ENCODE peak calls at places on chromosomes 16 and 17, in ten cellular contexts. One of them, this sample, is unnamed.

GRCh38 chr16:49482690-49483089 is 109.1 kb downstream of the C16orf78 start:
- DNase-seq in BJ: no peak
- DNase-seq in nephron progenitor cell: no peak
- DNase-seq in fibroblast of villous mesenchyme: no peak
- DNase-seq in SK-N-SH: no peak
- DNase-seq in CD8-positive, alpha-beta T cell: no peak
- DNase-seq in fibroblast of lung: no peak
- DNase-seq in fibroblast of pulmonary artery: no peak
- DNase-seq in prostate gland: no peak
- DNase-seq in HFF-Myc: no peak
- DNase-seq in this sample: no peak

GRCh38 chr17:3828151-3828851 is 17.7 kb downstream of the NCBP3 start:
- DNase-seq in BJ: no peak
- DNase-seq in nephron progenitor cell: no peak
- DNase-seq in fibroblast of villous mesenchyme: peak
- DNase-seq in SK-N-SH: no peak
- DNase-seq in CD8-positive, alpha-beta T cell: no peak
- DNase-seq in fibroblast of lung: peak
- DNase-seq in fibroblast of pulmonary artery: no peak
- DNase-seq in prostate gland: no peak
- DNase-seq in HFF-Myc: no peak
- DNase-seq in this sample: peak

GRCh38 chr16:77431131-77431670 is 3.6 kb downstream of the ADAMTS18 start:
- DNase-seq in BJ: no peak
- DNase-seq in nephron progenitor cell: no peak
- DNase-seq in fibroblast of villous mesenchyme: no peak
- DNase-seq in SK-N-SH: no peak
- DNase-seq in CD8-positive, alpha-beta T cell: no peak
- DNase-seq in fibroblast of lung: no peak
- DNase-seq in fibroblast of pulmonary artery: peak
- DNase-seq in prostate gland: no peak
- DNase-seq in HFF-Myc: no peak
- DNase-seq in this sample: no peak

GRCh38 chr16:15483857-15484256 is 49.5 kb downstream of the BMERB1 start:
- DNase-seq in BJ: no peak
- DNase-seq in nephron progenitor cell: no peak
- DNase-seq in fibroblast of villous mesenchyme: no peak
- DNase-seq in SK-N-SH: no peak
- DNase-seq in CD8-positive, alpha-beta T cell: no peak
- DNase-seq in fibroblast of lung: no peak
- DNase-seq in fibroblast of pulmonary artery: no peak
- DNase-seq in prostate gland: no peak
- DNase-seq in HFF-Myc: no peak
- DNase-seq in this sample: no peak

GRCh38 chr17:77649717-77650211 is 308.7 kb upstream of the TNRC6C start:
- DNase-seq in BJ: no peak
- DNase-seq in nephron progenitor cell: no peak
- DNase-seq in fibroblast of villous mesenchyme: no peak
- DNase-seq in SK-N-SH: no peak
- DNase-seq in CD8-positive, alpha-beta T cell: no peak
- DNase-seq in fibroblast of lung: peak
- DNase-seq in fibroblast of pulmonary artery: no peak
- DNase-seq in prostate gland: no peak
- DNase-seq in HFF-Myc: peak
- DNase-seq in this sample: peak

GRCh38 chr17:56597495-56597990 is 4.0 kb downstream of the NOG start:
- DNase-seq in BJ: no peak
- DNase-seq in nephron progenitor cell: peak
- DNase-seq in fibroblast of villous mesenchyme: no peak
- DNase-seq in SK-N-SH: peak
- DNase-seq in CD8-positive, alpha-beta T cell: no peak
- DNase-seq in fibroblast of lung: no peak
- DNase-seq in fibroblast of pulmonary artery: no peak
- DNase-seq in prostate gland: no peak
- DNase-seq in HFF-Myc: no peak
- DNase-seq in this sample: no peak

GRCh38 chr17:51813166-51813783 is 345.2 kb downstream of the CA10 start:
- DNase-seq in BJ: no peak
- DNase-seq in nephron progenitor cell: no peak
- DNase-seq in fibroblast of villous mesenchyme: no peak
- DNase-seq in SK-N-SH: no peak
- DNase-seq in CD8-positive, alpha-beta T cell: no peak
- DNase-seq in fibroblast of lung: no peak
- DNase-seq in fibroblast of pulmonary artery: no peak
- DNase-seq in prostate gland: no peak
- DNase-seq in HFF-Myc: no peak
- DNase-seq in this sample: no peak

GRCh38 chr17:81250286-81251090 is 11.4 kb downstream of the NDUFAF8 start:
- DNase-seq in BJ: no peak
- DNase-seq in nephron progenitor cell: no peak
- DNase-seq in fibroblast of villous mesenchyme: no peak
- DNase-seq in SK-N-SH: no peak
- DNase-seq in CD8-positive, alpha-beta T cell: no peak
- DNase-seq in fibroblast of lung: no peak
- DNase-seq in fibroblast of pulmonary artery: no peak
- DNase-seq in prostate gland: no peak
- DNase-seq in HFF-Myc: no peak
- DNase-seq in this sample: no peak

GRCh38 chr16:3458852-3459361 is 15.4 kb downstream of the NAA60 start:
- DNase-seq in BJ: no peak
- DNase-seq in nephron progenitor cell: no peak
- DNase-seq in fibroblast of villous mesenchyme: peak
- DNase-seq in SK-N-SH: no peak
- DNase-seq in CD8-positive, alpha-beta T cell: no peak
- DNase-seq in fibroblast of lung: peak
- DNase-seq in fibroblast of pulmonary artery: no peak
- DNase-seq in prostate gland: no peak
- DNase-seq in HFF-Myc: no peak
- DNase-seq in this sample: no peak

GRCh38 chr16:3456374-3456773 is 12.9 kb downstream of the NAA60 start:
- DNase-seq in BJ: no peak
- DNase-seq in nephron progenitor cell: no peak
- DNase-seq in fibroblast of villous mesenchyme: no peak
- DNase-seq in SK-N-SH: no peak
- DNase-seq in CD8-positive, alpha-beta T cell: no peak
- DNase-seq in fibroblast of lung: no peak
- DNase-seq in fibroblast of pulmonary artery: peak
- DNase-seq in prostate gland: no peak
- DNase-seq in HFF-Myc: no peak
- DNase-seq in this sample: no peak

GRCh38 chr16:3459401-3460090 is 16.1 kb downstream of the NAA60 start:
- DNase-seq in BJ: no peak
- DNase-seq in nephron progenitor cell: no peak
- DNase-seq in fibroblast of villous mesenchyme: no peak
- DNase-seq in SK-N-SH: no peak
- DNase-seq in CD8-positive, alpha-beta T cell: no peak
- DNase-seq in fibroblast of lung: no peak
- DNase-seq in fibroblast of pulmonary artery: no peak
- DNase-seq in prostate gland: no peak
- DNase-seq in HFF-Myc: no peak
- DNase-seq in this sample: no peak

GRCh38 chr16:3458278-3458851 is 14.9 kb downstream of the NAA60 start:
- DNase-seq in BJ: no peak
- DNase-seq in nephron progenitor cell: no peak
- DNase-seq in fibroblast of villous mesenchyme: peak
- DNase-seq in SK-N-SH: no peak
- DNase-seq in CD8-positive, alpha-beta T cell: no peak
- DNase-seq in fibroblast of lung: peak
- DNase-seq in fibroblast of pulmonary artery: peak
- DNase-seq in prostate gland: no peak
- DNase-seq in HFF-Myc: no peak
- DNase-seq in this sample: no peak

DNA sequence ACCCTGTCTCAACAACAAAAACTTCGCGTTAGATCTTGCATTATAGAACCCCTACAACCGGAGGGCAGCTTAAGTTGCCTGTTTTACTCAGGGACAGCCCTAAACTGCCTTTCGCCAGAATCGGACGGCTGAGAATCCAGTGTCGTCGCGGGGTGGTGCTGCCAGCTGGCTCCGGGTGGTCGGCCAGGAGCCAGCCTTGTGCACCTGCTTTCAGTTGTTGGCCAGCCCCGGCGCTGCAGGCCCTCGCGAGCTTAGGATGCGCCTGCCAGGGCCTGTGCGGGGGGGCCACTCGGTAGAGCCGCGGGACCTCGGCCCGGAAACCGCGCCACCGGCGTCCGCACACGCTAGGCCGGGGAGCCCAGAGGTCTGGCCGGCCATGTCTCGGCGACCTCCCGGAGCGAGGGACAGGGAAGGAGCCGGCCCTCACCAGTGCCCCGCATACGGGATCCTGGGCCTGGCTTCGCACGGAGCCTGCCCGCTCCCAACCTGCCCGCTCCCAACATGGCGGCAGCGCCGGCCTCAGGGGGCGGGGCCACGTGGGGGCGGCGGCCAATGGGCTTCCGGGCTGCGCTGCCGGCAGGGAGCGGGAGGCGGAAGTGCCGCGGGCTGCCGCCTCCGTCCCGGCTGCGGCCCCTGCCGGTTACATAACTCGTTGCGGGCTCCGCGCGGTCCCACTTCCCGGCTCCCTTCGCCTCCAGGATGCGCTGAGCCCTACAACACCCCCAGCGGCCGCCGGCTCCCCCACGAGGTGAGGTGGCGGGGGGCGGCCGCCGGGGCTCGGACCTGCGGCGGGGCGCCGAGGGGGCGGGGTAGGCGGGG is 14.2 kb downstream of the NAA60 start:
- DNase-seq in BJ: no peak
- DNase-seq in nephron progenitor cell: peak
- DNase-seq in fibroblast of villous mesenchyme: peak
- DNase-seq in SK-N-SH: peak
- DNase-seq in CD8-positive, alpha-beta T cell: peak
- DNase-seq in fibroblast of lung: peak
- DNase-seq in fibroblast of pulmonary artery: peak
- DNase-seq in prostate gland: peak
- DNase-seq in HFF-Myc: no peak
- DNase-seq in this sample: peak
- TF ChIP-seq CTCF in BJ: peak
- TF ChIP-seq CTCF in nephron progenitor cell: peak
- TF ChIP-seq CTCF in fibroblast of villous mesenchyme: peak
- TF ChIP-seq CTCF in SK-N-SH: peak
- TF ChIP-seq CTCF in CD8-positive, alpha-beta T cell: peak
- TF ChIP-seq CTCF in fibroblast of lung: peak
- TF ChIP-seq CTCF in fibroblast of pulmonary artery: peak
- TF ChIP-seq CTCF in prostate gland: peak
- TF ChIP-seq CTCF in HFF-Myc: peak
- TF ChIP-seq CTCF in this sample: peak

DNA sequence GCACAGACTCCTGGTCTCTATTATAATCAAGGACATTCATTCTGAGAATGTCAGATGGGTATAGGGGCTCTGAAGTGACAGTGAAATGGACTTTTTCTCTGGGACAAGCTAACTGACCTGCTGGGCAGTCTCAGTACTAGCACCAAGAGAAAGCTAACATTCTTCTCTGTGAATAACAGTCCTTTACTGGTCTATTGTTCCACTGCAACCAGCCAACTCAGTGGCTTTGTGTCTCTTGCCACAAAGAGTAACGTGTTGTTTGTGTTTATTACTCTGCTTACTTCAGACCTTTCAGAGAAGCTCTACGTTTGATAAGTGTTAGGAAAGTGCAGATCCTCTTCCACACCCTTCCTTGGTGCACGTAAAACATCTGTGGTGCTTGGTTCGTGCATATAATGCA is 61.5 kb upstream of the BCAR1 start:
- DNase-seq in BJ: no peak
- DNase-seq in nephron progenitor cell: no peak
- DNase-seq in fibroblast of villous mesenchyme: no peak
- DNase-seq in SK-N-SH: no peak
- DNase-seq in CD8-positive, alpha-beta T cell: no peak
- DNase-seq in fibroblast of lung: no peak
- DNase-seq in fibroblast of pulmonary artery: no peak
- DNase-seq in prostate gland: no peak
- DNase-seq in HFF-Myc: no peak
- DNase-seq in this sample: no peak
- TF ChIP-seq CTCF in BJ: no peak
- TF ChIP-seq CTCF in nephron progenitor cell: no peak
- TF ChIP-seq CTCF in fibroblast of villous mesenchyme: no peak
- TF ChIP-seq CTCF in SK-N-SH: no peak
- TF ChIP-seq CTCF in CD8-positive, alpha-beta T cell: no peak
- TF ChIP-seq CTCF in fibroblast of lung: no peak
- TF ChIP-seq CTCF in fibroblast of pulmonary artery: no peak
- TF ChIP-seq CTCF in prostate gland: no peak
- TF ChIP-seq CTCF in HFF-Myc: no peak
- TF ChIP-seq CTCF in this sample: no peak

DNA sequence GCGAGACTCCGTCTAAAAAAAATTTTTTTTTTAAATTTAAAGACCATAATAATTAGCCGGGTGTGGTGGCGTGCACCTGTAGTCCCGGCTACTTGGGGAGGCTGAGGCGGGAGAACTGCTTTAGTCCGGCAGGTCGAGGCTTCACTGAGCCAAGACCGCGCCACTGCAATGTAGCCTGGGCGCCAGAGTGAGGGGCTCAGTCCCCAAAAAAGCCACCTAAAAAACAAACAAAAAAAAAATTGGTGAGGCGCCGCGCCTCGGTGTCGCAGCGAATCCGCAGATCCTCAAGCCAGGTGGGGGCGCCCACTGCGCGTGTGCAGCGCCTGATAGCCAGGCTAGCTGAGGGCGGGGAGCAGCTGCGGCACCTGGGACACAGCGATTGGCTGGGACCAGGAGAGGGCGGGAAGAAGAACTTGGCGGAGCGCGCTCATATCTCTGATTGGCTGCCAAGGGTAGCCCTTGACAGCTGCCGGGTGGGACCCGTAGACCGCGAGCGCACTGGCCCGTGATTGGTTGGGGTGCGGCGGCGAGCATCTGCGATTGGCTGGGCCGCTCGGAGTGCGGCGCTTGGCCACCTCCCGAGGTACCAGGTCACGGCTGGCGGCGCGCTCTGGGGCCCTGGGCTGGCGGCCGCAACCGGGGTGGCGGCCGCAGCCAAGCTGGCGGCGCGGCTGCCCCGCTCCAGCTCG is 9.0 kb upstream of the CLDN9 start:
- DNase-seq in BJ: peak
- DNase-seq in nephron progenitor cell: peak
- DNase-seq in fibroblast of villous mesenchyme: peak
- DNase-seq in SK-N-SH: peak
- DNase-seq in CD8-positive, alpha-beta T cell: peak
- DNase-seq in fibroblast of lung: peak
- DNase-seq in fibroblast of pulmonary artery: peak
- DNase-seq in prostate gland: peak
- DNase-seq in HFF-Myc: peak
- DNase-seq in this sample: peak
- TF ChIP-seq CTCF in BJ: peak
- TF ChIP-seq CTCF in nephron progenitor cell: no peak
- TF ChIP-seq CTCF in fibroblast of villous mesenchyme: peak
- TF ChIP-seq CTCF in SK-N-SH: peak
- TF ChIP-seq CTCF in CD8-positive, alpha-beta T cell: peak
- TF ChIP-seq CTCF in fibroblast of lung: no peak
- TF ChIP-seq CTCF in fibroblast of pulmonary artery: peak
- TF ChIP-seq CTCF in prostate gland: peak
- TF ChIP-seq CTCF in HFF-Myc: peak
- TF ChIP-seq CTCF in this sample: peak

DNA sequence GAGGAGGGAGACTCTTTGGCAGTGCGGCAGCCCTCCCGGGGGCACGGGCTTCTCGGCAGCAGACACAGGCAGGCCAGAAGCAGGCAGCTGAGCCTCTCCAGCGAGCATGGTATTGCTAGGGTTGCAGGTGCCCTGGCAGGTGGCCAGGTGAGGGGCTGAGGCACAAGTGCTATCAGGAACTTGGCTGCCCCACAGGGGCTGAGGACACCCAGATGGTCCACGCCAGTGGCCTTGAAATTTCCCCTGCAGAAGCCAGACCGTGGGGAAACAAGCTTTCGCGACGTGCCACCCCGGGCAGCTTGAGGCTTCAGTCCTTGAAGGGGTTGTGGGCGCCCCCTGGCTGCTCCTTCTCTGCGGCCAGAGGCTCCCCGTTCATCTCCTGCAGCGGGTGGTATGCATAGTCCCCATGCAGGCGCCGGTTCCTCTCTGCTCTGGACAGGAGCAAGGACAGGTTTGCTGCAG is 8.5 kb downstream of the NAGPA start:
- DNase-seq in BJ: no peak
- DNase-seq in nephron progenitor cell: peak
- DNase-seq in fibroblast of villous mesenchyme: no peak
- DNase-seq in SK-N-SH: no peak
- DNase-seq in CD8-positive, alpha-beta T cell: no peak
- DNase-seq in fibroblast of lung: no peak
- DNase-seq in fibroblast of pulmonary artery: peak
- DNase-seq in prostate gland: no peak
- DNase-seq in HFF-Myc: no peak
- DNase-seq in this sample: no peak
- TF ChIP-seq CTCF in BJ: peak
- TF ChIP-seq CTCF in nephron progenitor cell: peak
- TF ChIP-seq CTCF in fibroblast of villous mesenchyme: peak
- TF ChIP-seq CTCF in SK-N-SH: peak
- TF ChIP-seq CTCF in CD8-positive, alpha-beta T cell: peak
- TF ChIP-seq CTCF in fibroblast of lung: no peak
- TF ChIP-seq CTCF in fibroblast of pulmonary artery: peak
- TF ChIP-seq CTCF in prostate gland: no peak
- TF ChIP-seq CTCF in HFF-Myc: peak
- TF ChIP-seq CTCF in this sample: peak

This sample was measured in AG09319.